ENCODE peak calls at places on chromosomes 3 and 15, in nine cellular contexts. W is amniotic stem cell; L is iPS-NIHi11; B is SW480; I is hepatic stellate cell; T is ELF-1; J is ureter; X is CD8-positive, alpha-beta memory T cell; F is A172. K is an unnamed sample.

GRCh38 chr3:159928692-159929091 is 59.9 kb upstream of the IL12A start:
- DNase-seq in W (peak), L (peak), B (peak), I (peak), T (peak), J (no peak), X (no peak), F (peak), K (no peak)

GRCh38 chr15:24956131-24956838 is 1.5 kb downstream of the SNRPN start:
- DNase-seq in W (peak), L (peak), B (no peak), I (peak), T (peak), J (peak), X (peak), F (peak), K (peak)

GRCh38 chr3:11565492-11565891 is 78.2 kb downstream of the VGLL4 start:
- DNase-seq in W (no peak), L (no peak), B (no peak), I (no peak), T (no peak), J (no peak), X (no peak), F (no peak), K (no peak)

GRCh38 chr3:197522183-197522715 is 33.5 kb downstream of the BDH1 start:
- DNase-seq in W (no peak), L (no peak), B (no peak), I (no peak), T (no peak), J (no peak), X (no peak), F (no peak), K (no peak)

GRCh38 chr3:76669305-76669704 is 370.6 kb upstream of the ROBO2 start:
- DNase-seq in W (no peak), L (no peak), B (no peak), I (no peak), T (no peak), J (no peak), X (no peak), F (no peak), K (no peak)

GRCh38 chr15:67164811-67165652 is 89.4 kb downstream of the AAGAB start:
- DNase-seq in W (no peak), L (peak), B (no peak), I (peak), T (peak), J (no peak), X (no peak), F (no peak), K (no peak)

GRCh38 chr3:4834403-4834866 is 144.8 kb upstream of the BHLHE40 start:
- DNase-seq in W (no peak), L (no peak), B (peak), I (no peak), T (no peak), J (no peak), X (peak), F (no peak), K (peak)

GRCh38 chr15:57570994-57571393 is 20.7 kb upstream of the MYZAP start:
- DNase-seq in W (no peak), L (no peak), B (peak), I (no peak), T (no peak), J (no peak), X (no peak), F (peak), K (no peak)

GRCh38 chr3:160622263-160623045 is 54.5 kb upstream of the ARL14 start:
- DNase-seq in W (no peak), L (no peak), B (no peak), I (no peak), T (no peak), J (no peak), X (no peak), F (no peak), K (no peak)

GRCh38 chr3:72432271-72432670 is 416.0 kb downstream of the SHQ1 start:
- DNase-seq in W (no peak), L (no peak), B (no peak), I (no peak), T (no peak), J (no peak), X (no peak), F (no peak), K (no peak)

GRCh38 chr15:61327019-61327631 is 98.0 kb upstream of the RORA start:
- DNase-seq in W (no peak), L (no peak), B (peak), I (no peak), T (no peak), J (no peak), X (no peak), F (no peak), K (no peak)

GRCh38 chr15:78237146-78237545 is 2.8 kb upstream of the ACSBG1 start:
- DNase-seq in W (no peak), L (no peak), B (no peak), I (no peak), T (no peak), J (no peak), X (no peak), F (no peak), K (no peak)

GRCh38 chr15:42994546-42994945 is 74.0 kb upstream of the TTBK2 start:
- DNase-seq in W (no peak), L (no peak), B (no peak), I (peak), T (no peak), J (no peak), X (no peak), F (no peak), K (no peak)

GRCh38 chr15:44289352-44289790 is 852 bp downstream of the GOLM2 start:
- DNase-seq in W (no peak), L (no peak), B (no peak), I (no peak), T (no peak), J (no peak), X (no peak), F (no peak), K (no peak)

GRCh38 chr15:58147151-58147550 is 9.0 kb downstream of the AQP9 start:
- DNase-seq in W (no peak), L (peak), B (no peak), I (no peak), T (no peak), J (no peak), X (no peak), F (no peak), K (no peak)

GRCh38 chr15:95324596-95325135 is 1005.8 kb upstream of the NR2F2 start:
- DNase-seq in W (no peak), L (no peak), B (no peak), I (no peak), T (no peak), J (no peak), X (no peak), F (no peak), K (no peak)

GRCh38 chr15:71104636-71105035 is 10.6 kb upstream of the THSD4 start:
- DNase-seq in W (no peak), L (no peak), B (no peak), I (no peak), T (no peak), J (no peak), X (no peak), F (no peak), K (no peak)

GRCh38 chr15:88621789-88622604 is 857 bp downstream of the AEN start:
- DNase-seq in W (no peak), L (no peak), B (peak), I (no peak), T (no peak), J (no peak), X (peak), F (peak), K (peak)

GRCh38 chr3:48919215-48920138 is 835 bp downstream of the ARIH2 start:
- DNase-seq in W (peak), L (peak), B (peak), I (peak), T (peak), J (no peak), X (peak), F (peak), K (peak)

GRCh38 chr3:146131616-146132410 is 29.2 kb downstream of the PLOD2 start:
- DNase-seq in W (peak), L (no peak), B (peak), I (peak), T (peak), J (no peak), X (no peak), F (peak), K (no peak)

GRCh38 chr3:23762214-23763039 is 43.3 kb upstream of the UBE2E1 start:
- DNase-seq in W (no peak), L (no peak), B (no peak), I (no peak), T (no peak), J (no peak), X (no peak), F (no peak), K (no peak)

GRCh38 chr3:127137113-127137512 is 55.8 kb upstream of the PRR23E start:
- DNase-seq in W (no peak), L (no peak), B (peak), I (no peak), T (no peak), J (no peak), X (no peak), F (no peak), K (no peak)

GRCh38 chr3:140363801-140364200 is 314.1 kb upstream of the TRIM42 start:
- DNase-seq in W (no peak), L (no peak), B (no peak), I (no peak), T (no peak), J (no peak), X (no peak), F (peak), K (no peak)

GRCh38 chr3:184651945-184652344 is 59.9 kb downstream of the MAGEF1 start:
- DNase-seq in W (no peak), L (no peak), B (peak), I (no peak), T (no peak), J (no peak), X (no peak), F (peak), K (no peak)

GRCh38 chr3:58404396-58404795 is 29.2 kb downstream of the PDHB start:
- DNase-seq in W (no peak), L (no peak), B (no peak), I (peak), T (no peak), J (no peak), X (no peak), F (no peak), K (no peak)

GRCh38 chr3:134846943-134847342 is 51.9 kb downstream of the EPHB1 start:
- DNase-seq in W (peak), L (peak), B (peak), I (peak), T (peak), J (no peak), X (no peak), F (peak), K (no peak)

GRCh38 chr3:36911990-36912804 is 32.7 kb downstream of the TRANK1 start:
- DNase-seq in W (no peak), L (no peak), B (peak), I (peak), T (no peak), J (no peak), X (peak), F (peak), K (peak)

GRCh38 chr15:79092382-79092781 is 1.8 kb upstream of the RASGRF1 start:
- DNase-seq in W (no peak), L (no peak), B (no peak), I (no peak), T (no peak), J (no peak), X (no peak), F (no peak), K (no peak)

GRCh38 chr15:51731549-51732267 is 5.7 kb downstream of the LYSMD2 start:
- DNase-seq in W (no peak), L (no peak), B (no peak), I (peak), T (no peak), J (no peak), X (peak), F (peak), K (peak)

GRCh38 chr15:70088887-70089691 is 8.6 kb downstream of the TLE3 start:
- DNase-seq in W (no peak), L (no peak), B (no peak), I (no peak), T (peak), J (no peak), X (no peak), F (no peak), K (no peak)

GRCh38 chr15:69526696-69527095 is 74.1 kb downstream of the RPLP1 start:
- DNase-seq in W (no peak), L (peak), B (no peak), I (no peak), T (peak), J (no peak), X (no peak), F (no peak), K (no peak)

GRCh38 chr3:15527031-15527459 is 5.5 kb upstream of the COLQ start:
- DNase-seq in W (no peak), L (peak), B (no peak), I (no peak), T (peak), J (no peak), X (no peak), F (no peak), K (no peak)

GRCh38 chr3:42733501-42734262 is 31.1 kb upstream of the HHATL start:
- DNase-seq in W (no peak), L (peak), B (no peak), I (no peak), T (no peak), J (no peak), X (no peak), F (no peak), K (no peak)